ENCODE peak calls at places on chromosome 13, in four cellular contexts. One of them, this sample, is unnamed.

GRCh38 chr13:97849305-97849704 is 104.2 kb upstream of the IPO5 start:
- DNase-seq in IMR-90: peak; percentile 52
- DNase-seq in naive thymus-derived CD4-positive, alpha-beta T cell: no peak
- DNase-seq in CD8-positive, alpha-beta memory T cell: no peak
- DNase-seq in this sample: no peak

GRCh38 chr13:20360835-20361412 is 128.8 kb upstream of the GJB6 start:
- DNase-seq in CD8-positive, alpha-beta memory T cell: no peak
- DNase-seq in IMR-90: no peak
- DNase-seq in naive thymus-derived CD4-positive, alpha-beta T cell: no peak
- DNase-seq in this sample: no peak

GRCh38 chr13:38042771-38043170 is 173.2 kb upstream of the TRPC4 start:
- DNase-seq in naive thymus-derived CD4-positive, alpha-beta T cell: no peak
- DNase-seq in IMR-90: peak; percentile 26
- DNase-seq in CD8-positive, alpha-beta memory T cell: no peak
- DNase-seq in this sample: no peak

GRCh38 chr13:76656496-76656895 is 229.7 kb downstream of the KCTD12 start:
- DNase-seq in CD8-positive, alpha-beta memory T cell: no peak
- DNase-seq in naive thymus-derived CD4-positive, alpha-beta T cell: no peak
- DNase-seq in IMR-90: no peak
- DNase-seq in this sample: no peak

GRCh38 chr13:21435710-21436151 is 23.4 kb downstream of the ZDHHC20 start:
- DNase-seq in naive thymus-derived CD4-positive, alpha-beta T cell: no peak
- DNase-seq in IMR-90: peak; percentile 89
- DNase-seq in CD8-positive, alpha-beta memory T cell: peak; percentile 8
- DNase-seq in this sample: peak; percentile 4

GRCh38 chr13:75581874-75582640 is 32.5 kb downstream of the UCHL3 start:
- DNase-seq in IMR-90: peak; percentile 18
- DNase-seq in naive thymus-derived CD4-positive, alpha-beta T cell: no peak
- DNase-seq in CD8-positive, alpha-beta memory T cell: no peak
- DNase-seq in this sample: no peak

GRCh38 chr13:98741741-98742435 is 10.6 kb downstream of the SLC15A1 start:
- DNase-seq in IMR-90: no peak
- DNase-seq in naive thymus-derived CD4-positive, alpha-beta T cell: no peak
- DNase-seq in CD8-positive, alpha-beta memory T cell: no peak
- DNase-seq in this sample: no peak

GRCh38 chr13:48534911-48535501 is 2.1 kb upstream of the RCBTB2 start:
- DNase-seq in CD8-positive, alpha-beta memory T cell: no peak
- DNase-seq in naive thymus-derived CD4-positive, alpha-beta T cell: no peak
- DNase-seq in IMR-90: no peak
- DNase-seq in this sample: no peak

GRCh38 chr13:22298530-22298929 is 627.7 kb downstream of the FGF9 start:
- DNase-seq in IMR-90: no peak
- DNase-seq in CD8-positive, alpha-beta memory T cell: no peak
- DNase-seq in naive thymus-derived CD4-positive, alpha-beta T cell: no peak
- DNase-seq in this sample: no peak

GRCh38 chr13:98214008-98214643 is 37.1 kb upstream of the RNF113B start:
- DNase-seq in naive thymus-derived CD4-positive, alpha-beta T cell: no peak
- DNase-seq in CD8-positive, alpha-beta memory T cell: no peak
- DNase-seq in IMR-90: peak; percentile 95
- DNase-seq in this sample: no peak

GRCh38 chr13:75760182-75760981 is 124.3 kb downstream of the LMO7 start:
- DNase-seq in naive thymus-derived CD4-positive, alpha-beta T cell: peak; percentile 46
- DNase-seq in IMR-90: peak; percentile 33
- DNase-seq in CD8-positive, alpha-beta memory T cell: no peak
- DNase-seq in this sample: no peak

GRCh38 chr13:53198017-53198416 is 169.4 kb downstream of the OLFM4 start:
- DNase-seq in naive thymus-derived CD4-positive, alpha-beta T cell: no peak
- DNase-seq in IMR-90: no peak
- DNase-seq in CD8-positive, alpha-beta memory T cell: no peak
- DNase-seq in this sample: no peak

GRCh38 chr13:110868631-110869165 is 46.2 kb downstream of the ANKRD10 start:
- DNase-seq in naive thymus-derived CD4-positive, alpha-beta T cell: no peak
- DNase-seq in IMR-90: no peak
- DNase-seq in CD8-positive, alpha-beta memory T cell: no peak
- DNase-seq in this sample: no peak

GRCh38 chr13:110867380-110867779 is 47.5 kb downstream of the ANKRD10 start:
- DNase-seq in naive thymus-derived CD4-positive, alpha-beta T cell: no peak
- DNase-seq in CD8-positive, alpha-beta memory T cell: no peak
- DNase-seq in IMR-90: no peak
- DNase-seq in this sample: no peak

GRCh38 chr13:110869805-110870706 is 44.8 kb downstream of the ANKRD10 start:
- DNase-seq in naive thymus-derived CD4-positive, alpha-beta T cell: no peak
- DNase-seq in CD8-positive, alpha-beta memory T cell: no peak
- DNase-seq in IMR-90: peak; percentile 100
- DNase-seq in this sample: no peak

GRCh38 chr13:110866491-110867170 is 48.2 kb downstream of the ANKRD10 start:
- DNase-seq in naive thymus-derived CD4-positive, alpha-beta T cell: no peak
- DNase-seq in CD8-positive, alpha-beta memory T cell: no peak
- DNase-seq in IMR-90: no peak
- DNase-seq in this sample: no peak

GRCh38 chr13:110869231-110869804 is 45.6 kb downstream of the ANKRD10 start:
- DNase-seq in CD8-positive, alpha-beta memory T cell: no peak
- DNase-seq in naive thymus-derived CD4-positive, alpha-beta T cell: no peak
- DNase-seq in IMR-90: no peak
- DNase-seq in this sample: no peak
- H3K4me3 ChIP-seq in CD8-positive, alpha-beta memory T cell: peak overlapping the region; percentile 24
- H3K4me3 ChIP-seq in naive thymus-derived CD4-positive, alpha-beta T cell: no peak overlapping the region
- H3K4me3 ChIP-seq in IMR-90: peak overlapping the region; percentile 36
- H3K4me3 ChIP-seq in this sample: no peak overlapping the region

GRCh38 chr13:46168341-46168740 is 13.6 kb downstream of the LCP1 start:
- DNase-seq in naive thymus-derived CD4-positive, alpha-beta T cell: no peak
- DNase-seq in IMR-90: no peak
- DNase-seq in CD8-positive, alpha-beta memory T cell: peak; percentile 63
- DNase-seq in this sample: peak; percentile 59
- H3K4me1 ChIP-seq in naive thymus-derived CD4-positive, alpha-beta T cell: peaks cover 87% of the 10 kb centered on the region
- H3K4me1 ChIP-seq in IMR-90: no peaks in the 10 kb centered on the region
- H3K4me1 ChIP-seq in CD8-positive, alpha-beta memory T cell: peaks cover 96% of the 10 kb centered on the region
- H3K4me1 ChIP-seq in this sample: peaks cover 85% of the 10 kb centered on the region

DNA sequence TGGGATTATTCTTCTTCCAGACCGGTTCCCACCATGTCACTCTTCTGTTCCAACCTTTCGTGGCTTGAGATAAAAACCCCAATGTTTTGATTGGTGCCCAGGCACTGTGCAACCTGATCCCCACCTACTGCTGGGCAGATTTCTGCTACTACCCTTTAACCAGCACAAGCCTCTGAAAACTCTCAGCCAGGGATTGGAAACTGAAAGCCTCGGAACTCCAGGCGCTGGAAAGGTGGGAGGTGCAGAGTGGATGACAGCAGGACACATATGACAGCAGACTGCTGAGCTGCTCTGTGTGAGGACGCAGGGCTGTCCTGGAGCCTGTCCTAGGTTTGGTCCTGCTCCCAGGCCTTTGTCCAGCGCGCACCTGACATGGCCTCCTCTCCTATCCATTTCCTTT is 68.5 kb upstream of the GTF3A start:
- DNase-seq in IMR-90: no peak
- DNase-seq in naive thymus-derived CD4-positive, alpha-beta T cell: no peak
- DNase-seq in CD8-positive, alpha-beta memory T cell: no peak
- DNase-seq in this sample: no peak
- H3K27ac ChIP-seq in IMR-90: no peak overlapping the region
- H3K27ac ChIP-seq in naive thymus-derived CD4-positive, alpha-beta T cell: no peak overlapping the region
- H3K27ac ChIP-seq in CD8-positive, alpha-beta memory T cell: no peak overlapping the region
- H3K27ac ChIP-seq in this sample: no peak overlapping the region

GRCh38 chr13:35512271-35512920 is 35.9 kb upstream of the MAB21L1 start:
- DNase-seq in IMR-90: peak; percentile 90
- DNase-seq in CD8-positive, alpha-beta memory T cell: no peak
- DNase-seq in naive thymus-derived CD4-positive, alpha-beta T cell: no peak
- DNase-seq in this sample: no peak
- H3K4me3 ChIP-seq in IMR-90: no peak overlapping the region
- H3K4me3 ChIP-seq in CD8-positive, alpha-beta memory T cell: no peak overlapping the region
- H3K4me3 ChIP-seq in naive thymus-derived CD4-positive, alpha-beta T cell: no peak overlapping the region
- H3K4me3 ChIP-seq in this sample: no peak overlapping the region

DNA sequence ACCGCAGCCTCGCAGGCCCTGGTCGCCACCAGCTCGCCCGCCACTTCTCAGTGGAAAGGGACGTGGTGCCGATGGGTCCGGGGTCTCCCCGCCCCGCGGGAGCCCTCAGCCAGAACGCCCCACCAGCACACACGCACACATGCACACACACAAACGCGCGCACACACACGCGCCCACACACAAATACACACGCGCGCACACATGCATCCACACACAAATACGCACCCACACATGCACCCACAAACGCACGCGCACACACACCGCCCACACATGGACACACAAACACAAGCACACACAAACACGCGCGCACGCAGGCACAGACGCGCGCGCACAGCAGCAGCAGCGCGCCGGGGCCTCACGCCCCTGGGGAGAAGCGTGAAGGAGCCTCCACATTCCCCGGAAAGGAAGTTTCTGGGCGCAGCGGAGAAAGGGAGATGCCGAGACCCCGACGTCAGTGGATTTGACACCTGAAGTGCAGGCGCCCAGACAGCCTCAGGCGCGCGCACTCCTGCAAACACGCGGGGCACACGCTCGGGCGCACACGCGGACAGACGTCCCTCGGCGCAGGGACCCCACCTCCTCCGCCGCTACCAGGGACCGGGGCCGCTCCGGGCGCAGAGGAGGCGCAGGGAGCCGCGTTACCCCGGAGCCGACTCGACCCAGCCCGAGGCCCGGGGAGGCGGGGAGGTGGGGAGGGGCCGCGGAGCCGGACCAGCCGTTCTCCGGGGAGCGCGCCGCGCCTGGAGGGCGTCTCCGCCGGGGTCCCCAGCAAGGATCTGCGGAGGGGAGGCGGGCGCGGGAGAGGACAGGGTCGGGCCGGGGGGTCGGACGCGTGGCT is 623 bp downstream of the RASA3 start:
- DNase-seq in CD8-positive, alpha-beta memory T cell: peak; percentile 25
- DNase-seq in naive thymus-derived CD4-positive, alpha-beta T cell: peak; percentile 62
- DNase-seq in IMR-90: no peak
- DNase-seq in this sample: peak; percentile 19
- H3K4me1 ChIP-seq in CD8-positive, alpha-beta memory T cell: peaks cover 55% of the 10 kb centered on the region
- H3K4me1 ChIP-seq in naive thymus-derived CD4-positive, alpha-beta T cell: peaks cover 57% of the 10 kb centered on the region
- H3K4me1 ChIP-seq in IMR-90: peaks cover 26% of the 10 kb centered on the region
- H3K4me1 ChIP-seq in this sample: peaks cover 49% of the 10 kb centered on the region

DNA sequence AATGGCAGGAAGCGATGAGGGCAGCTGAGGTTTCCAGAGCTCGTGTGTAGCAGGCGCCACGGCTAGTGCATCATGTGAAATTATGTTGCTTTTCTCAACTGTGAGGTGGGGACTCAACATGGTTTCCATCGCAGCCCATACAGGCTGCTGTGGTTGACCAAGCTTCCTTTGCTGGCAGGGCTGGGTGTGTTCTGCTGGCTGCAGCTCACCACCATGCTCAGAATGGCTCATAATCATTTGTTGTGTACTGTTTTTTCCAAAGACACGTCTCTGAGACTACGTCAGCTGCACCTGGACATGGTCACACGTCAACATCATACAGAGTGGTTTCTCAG is 16.1 kb upstream of the RASA3 start:
- DNase-seq in IMR-90: no peak
- DNase-seq in CD8-positive, alpha-beta memory T cell: peak; percentile 76
- DNase-seq in naive thymus-derived CD4-positive, alpha-beta T cell: peak; percentile 94
- DNase-seq in this sample: peak; percentile 75
- H3K27ac ChIP-seq in IMR-90: no peak overlapping the region
- H3K27ac ChIP-seq in CD8-positive, alpha-beta memory T cell: peak overlapping the region; percentile 73
- H3K27ac ChIP-seq in naive thymus-derived CD4-positive, alpha-beta T cell: peak overlapping the region; percentile 92
- H3K27ac ChIP-seq in this sample: peak overlapping the region; percentile 88

GRCh38 chr13:73985789-73986188 is 148.4 kb downstream of the KLF12 start:
- DNase-seq in IMR-90: no peak
- DNase-seq in naive thymus-derived CD4-positive, alpha-beta T cell: peak; percentile 43
- DNase-seq in CD8-positive, alpha-beta memory T cell: no peak
- DNase-seq in this sample: no peak
- H3K4me3 ChIP-seq in IMR-90: no peak overlapping the region
- H3K4me3 ChIP-seq in naive thymus-derived CD4-positive, alpha-beta T cell: peak overlapping the region; percentile 14
- H3K4me3 ChIP-seq in CD8-positive, alpha-beta memory T cell: peak overlapping the region; percentile 26
- H3K4me3 ChIP-seq in this sample: no peak overlapping the region

DNA sequence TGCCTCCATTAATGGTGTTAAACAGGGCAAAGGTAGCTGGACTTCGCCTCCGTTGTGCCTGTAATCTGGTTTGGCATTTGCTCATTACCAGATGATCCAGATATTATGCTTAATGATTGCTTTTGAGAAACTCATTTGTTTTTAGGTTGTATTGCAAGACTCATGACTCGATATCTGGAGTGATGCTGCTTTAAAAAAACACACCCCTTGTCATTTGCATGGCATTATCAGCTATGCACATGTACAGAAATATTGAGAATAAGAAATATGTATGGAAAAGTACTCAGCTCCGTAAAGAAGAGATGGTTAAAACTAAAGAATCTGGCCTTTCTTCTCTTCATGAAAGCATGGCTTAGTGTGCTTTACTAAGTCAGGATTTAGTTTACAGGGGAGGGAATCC is 95.0 kb downstream of the ARHGEF7 start:
- DNase-seq in naive thymus-derived CD4-positive, alpha-beta T cell: no peak
- DNase-seq in IMR-90: no peak
- DNase-seq in CD8-positive, alpha-beta memory T cell: no peak
- DNase-seq in this sample: no peak
- H3K4me1 ChIP-seq in naive thymus-derived CD4-positive, alpha-beta T cell: no peaks in the 10 kb centered on the region
- H3K4me1 ChIP-seq in IMR-90: peaks cover 16% of the 10 kb centered on the region
- H3K4me1 ChIP-seq in CD8-positive, alpha-beta memory T cell: peaks cover 6% of the 10 kb centered on the region
- H3K4me1 ChIP-seq in this sample: no peaks in the 10 kb centered on the region

GRCh38 chr13:99948907-99949656 is 22.5 kb downstream of the ZIC5 start:
- DNase-seq in naive thymus-derived CD4-positive, alpha-beta T cell: no peak
- DNase-seq in IMR-90: no peak
- DNase-seq in CD8-positive, alpha-beta memory T cell: no peak
- DNase-seq in this sample: no peak
- H3K27ac ChIP-seq in naive thymus-derived CD4-positive, alpha-beta T cell: no peak overlapping the region
- H3K27ac ChIP-seq in IMR-90: no peak overlapping the region
- H3K27ac ChIP-seq in CD8-positive, alpha-beta memory T cell: no peak overlapping the region
- H3K27ac ChIP-seq in this sample: no peak overlapping the region

DNA sequence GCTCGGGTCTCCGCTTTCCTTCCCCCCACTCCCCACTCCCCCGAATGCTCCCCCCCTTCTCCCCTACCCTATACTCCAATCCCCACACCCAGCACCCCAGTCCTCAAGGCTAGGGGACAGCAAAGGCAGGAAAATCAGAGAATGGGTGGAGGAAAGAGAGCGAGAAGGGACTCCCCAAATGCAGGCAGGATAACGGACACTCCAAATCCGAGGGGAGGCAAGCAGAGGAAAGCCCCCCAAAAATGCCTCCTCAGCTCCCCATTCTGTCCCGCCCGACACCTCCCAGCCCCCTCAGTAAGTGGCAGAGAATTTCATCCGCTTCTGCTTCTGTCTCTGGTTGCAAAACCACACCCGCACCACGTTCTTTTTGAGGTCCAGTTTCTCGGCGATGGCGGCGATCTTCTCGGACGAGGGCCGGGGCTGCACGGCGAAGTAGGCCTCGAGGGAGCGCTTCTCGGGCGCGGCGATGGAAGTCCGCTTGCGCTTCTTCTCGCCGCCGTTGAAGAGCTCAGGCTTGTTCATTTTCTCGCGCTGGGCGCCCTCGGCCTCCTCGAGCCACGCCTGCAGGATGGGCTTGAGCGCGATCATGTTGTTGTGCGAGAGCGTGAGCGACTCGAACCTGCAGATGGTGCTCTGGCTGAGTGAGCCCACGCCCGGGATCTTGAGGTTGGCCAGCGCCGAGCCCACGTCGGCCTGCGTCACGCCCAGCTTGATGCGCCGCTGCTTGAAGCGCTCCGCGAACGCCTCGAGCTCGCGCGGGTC is 2.0 kb downstream of the POU4F1 start:
- DNase-seq in IMR-90: peak; percentile 7
- DNase-seq in CD8-positive, alpha-beta memory T cell: no peak
- DNase-seq in naive thymus-derived CD4-positive, alpha-beta T cell: no peak
- DNase-seq in this sample: no peak
- H3K4me3 ChIP-seq in IMR-90: no peak overlapping the region
- H3K4me3 ChIP-seq in CD8-positive, alpha-beta memory T cell: no peak overlapping the region
- H3K4me3 ChIP-seq in naive thymus-derived CD4-positive, alpha-beta T cell: peak overlapping the region; percentile 46
- H3K4me3 ChIP-seq in this sample: peak overlapping the region; percentile 43